ENCODE peak calls at places on chromosome 4, in four cellular contexts. B, Q, K and Y are unnamed samples.

GRCh38 chr4:135249006-135249405 is 1047.4 kb upstream of the PABPC4L start:
- DNase-seq in B (no peak), Q (no peak), K (no peak), Y (no peak)

GRCh38 chr4:22987861-22988260 is 295.1 kb downstream of the GBA3 start:
- DNase-seq in B (no peak), Q (no peak), K (peak; percentile 40), Y (peak; percentile 45)

GRCh38 chr4:107376293-107376692 is 340.2 kb upstream of the DKK2 start:
- DNase-seq in B (no peak), Q (no peak), K (no peak), Y (no peak)

GRCh38 chr4:148116971-148117370 is 325.2 kb downstream of the NR3C2 start:
- DNase-seq in B (no peak), Q (peak; percentile 75), K (no peak), Y (no peak)

GRCh38 chr4:16261313-16261878 is 35.1 kb upstream of the TAPT1 start:
- DNase-seq in B (no peak), Q (no peak), K (no peak), Y (no peak)

GRCh38 chr4:76689079-76689817 is 208.7 kb downstream of the SOWAHB start:
- DNase-seq in B (peak; percentile 20), Q (peak; percentile 69), K (no peak), Y (no peak)

GRCh38 chr4:4569036-4569435 is 27.2 kb upstream of the STX18 start:
- DNase-seq in B (no peak), Q (no peak), K (no peak), Y (no peak)

GRCh38 chr4:80266902-80267380 is 477 bp downstream of the FGF5 start:
- DNase-seq in B (no peak), Q (peak; percentile 28), K (peak; percentile 55), Y (peak; percentile 39)

GRCh38 chr4:98470831-98471230 is 187.6 kb downstream of the TSPAN5 start:
- DNase-seq in B (peak; percentile 86), Q (no peak), K (peak; percentile 56), Y (peak; percentile 78)

GRCh38 chr4:26566027-26566578 is 17.8 kb upstream of the TBC1D19 start:
- DNase-seq in B (no peak), Q (no peak), K (peak; percentile 7), Y (no peak)

GRCh38 chr4:134906404-134907023 is 704.9 kb upstream of the PABPC4L start:
- DNase-seq in B (peak; percentile 22), Q (peak; percentile 18), K (peak; percentile 3), Y (no peak)

GRCh38 chr4:11263208-11263607 is 165.5 kb downstream of the HS3ST1 start:
- DNase-seq in B (no peak), Q (no peak), K (no peak), Y (no peak)

GRCh38 chr4:73583661-73584060 is 36.6 kb downstream of the RASSF6 start:
- DNase-seq in B (no peak), Q (peak; percentile 70), K (no peak), Y (no peak)